ENCODE peak calls at places on chromosomes 1 and 21, in four cellular contexts. X, R, A and I are unnamed samples.

GRCh38 chr21:46084041-46084561 is 13.8 kb upstream of the COL6A2 start:
- DNase-seq in X (no peak), R (no peak), A (no peak), I (no peak)

GRCh38 chr21:46604975-46605758 is at the start of gene S100B:
- DNase-seq in X (no peak), R (no peak), A (no peak), I (no peak)

GRCh38 chr1:176032040-176032645 is 174.9 kb downstream of the COP1 start:
- DNase-seq in X (no peak), R (no peak), A (no peak), I (no peak)

GRCh38 chr1:225526878-225527277 is 99.0 kb upstream of the LBR start:
- DNase-seq in X (no peak), R (no peak), A (no peak), I (no peak)

GRCh38 chr1:10347109-10347508 is 51.8 kb upstream of the PGD start:
- DNase-seq in X (no peak), R (no peak), A (no peak), I (no peak)

GRCh38 chr1:7516341-7516740 is 254.8 kb upstream of the VAMP3 start:
- DNase-seq in X (no peak), R (no peak), A (no peak), I (peak; percentile 57)

GRCh38 chr1:55064861-55065263 is 25.5 kb downstream of the PCSK9 start:
- DNase-seq in X (no peak), R (no peak), A (no peak), I (no peak)

GRCh38 chr1:186086583-186086982 is 288.5 kb downstream of the TPR start:
- DNase-seq in X (no peak), R (no peak), A (no peak), I (no peak)

GRCh38 chr1:211935448-211935970 is 99.8 kb downstream of the INTS7 start:
- DNase-seq in X (no peak), R (no peak), A (no peak), I (no peak)

GRCh38 chr1:18297896-18298648 is 182.7 kb upstream of the KLHDC7A start:
- DNase-seq in X (no peak), R (no peak), A (no peak), I (peak; percentile 79)

GRCh38 chr1:241716915-241717651 is 65.0 kb downstream of the WDR64 start:
- DNase-seq in X (no peak), R (no peak), A (no peak), I (no peak)

GRCh38 chr1:201265771-201266170 is 17.5 kb upstream of the PKP1 start:
- DNase-seq in X (no peak), R (no peak), A (peak; percentile 35), I (no peak)

GRCh38 chr1:221832151-221832550 is 90.3 kb upstream of the DUSP10 start:
- DNase-seq in X (no peak), R (no peak), A (no peak), I (no peak)

GRCh38 chr1:221824909-221825308 is 83.0 kb upstream of the DUSP10 start:
- DNase-seq in X (no peak), R (no peak), A (no peak), I (no peak)

GRCh38 chr1:221827307-221827642 is 85.4 kb upstream of the DUSP10 start:
- DNase-seq in X (no peak), R (no peak), A (no peak), I (no peak)

GRCh38 chr1:221832617-221833016 is 90.7 kb upstream of the DUSP10 start:
- DNase-seq in X (no peak), R (no peak), A (no peak), I (no peak)

GRCh38 chr1:221829327-221830011 is 87.6 kb upstream of the DUSP10 start:
- DNase-seq in X (no peak), R (no peak), A (peak; percentile 29), I (no peak)
- TF ChIP-seq NR3C1 in X (no peak), R (no peak), A (no peak), I (no peak)

GRCh38 chr1:231596337-231596791 is 30.2 kb upstream of the DISC1 start:
- DNase-seq in X (no peak), R (no peak), A (no peak), I (no peak)

GRCh38 chr1:231592809-231593208 is 33.8 kb upstream of the DISC1 start:
- DNase-seq in X (no peak), R (no peak), A (no peak), I (no peak)

GRCh38 chr1:231594749-231595148 is 31.8 kb upstream of the DISC1 start:
- DNase-seq in X (no peak), R (no peak), A (no peak), I (no peak)

GRCh38 chr1:231591466-231591865 is 35.1 kb upstream of the DISC1 start:
- DNase-seq in X (no peak), R (no peak), A (no peak), I (no peak)

GRCh38 chr1:231594123-231594522 is 32.5 kb upstream of the DISC1 start:
- DNase-seq in X (no peak), R (no peak), A (no peak), I (no peak)
- TF ChIP-seq ESRRA in X (no peak), R (no peak), A (no peak), I (no peak)

GRCh38 chr1:156276532-156276931 is 6.1 kb downstream of the SMG5 start:
- DNase-seq in X (no peak), R (no peak), A (no peak), I (no peak)
- TF ChIP-seq NR3C1 in X (no peak), R (no peak), A (no peak), I (no peak)

GRCh38 chr1:4485398-4485797 is 169.0 kb upstream of the AJAP1 start:
- DNase-seq in X (no peak), R (no peak), A (no peak), I (no peak)
- TF ChIP-seq ESRRA in X (no peak), R (no peak), A (no peak), I (no peak)

DNA sequence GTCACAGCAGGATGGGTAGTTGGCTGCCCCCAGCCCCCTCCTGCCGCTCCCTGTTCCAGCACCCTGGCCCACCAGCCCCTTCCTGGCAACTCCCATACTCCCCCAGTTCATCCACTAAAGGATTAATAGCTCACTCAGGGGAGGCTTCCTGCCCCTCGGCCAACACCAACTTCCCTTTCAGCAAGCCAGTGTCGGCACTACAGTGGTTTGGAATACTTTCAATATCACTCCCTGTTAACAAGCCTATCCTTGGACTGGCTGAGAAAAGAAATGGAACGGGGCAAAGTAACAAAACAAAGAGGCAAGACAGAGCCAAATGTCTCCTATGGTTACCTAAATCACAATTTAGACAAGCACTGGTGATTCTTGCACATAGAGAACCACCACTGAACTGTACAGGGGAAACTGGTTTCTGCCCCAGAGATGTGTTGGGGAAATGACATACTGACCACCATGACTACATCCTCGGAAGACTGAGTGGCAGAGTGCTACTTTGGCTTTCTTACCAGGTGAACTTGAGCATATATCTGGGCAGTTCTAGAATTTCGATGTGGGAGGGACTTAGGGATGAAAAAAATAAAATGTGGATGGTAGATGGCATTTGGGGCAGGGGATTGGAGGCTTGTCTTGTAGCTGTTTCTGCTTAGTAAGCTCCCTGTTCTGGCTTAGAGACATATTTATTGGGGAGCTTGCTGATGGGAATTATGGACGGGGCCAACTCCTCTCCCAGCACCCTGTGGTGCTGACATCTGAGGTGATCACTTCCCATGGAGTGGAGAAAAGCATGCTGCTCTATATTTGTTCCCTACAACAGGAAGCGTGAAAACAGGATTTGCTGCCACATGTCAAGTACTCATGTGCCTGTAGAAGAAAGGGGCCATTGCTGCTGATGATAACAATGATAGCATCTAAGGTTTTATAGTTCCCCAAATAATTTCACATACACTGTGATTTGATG is 7.1 kb upstream of the CAPN2 start:
- DNase-seq in X (no peak), R (no peak), A (no peak), I (no peak)
- TF ChIP-seq NR3C1 in X (no peak), R (no peak), A (no peak), I (no peak)

DNA sequence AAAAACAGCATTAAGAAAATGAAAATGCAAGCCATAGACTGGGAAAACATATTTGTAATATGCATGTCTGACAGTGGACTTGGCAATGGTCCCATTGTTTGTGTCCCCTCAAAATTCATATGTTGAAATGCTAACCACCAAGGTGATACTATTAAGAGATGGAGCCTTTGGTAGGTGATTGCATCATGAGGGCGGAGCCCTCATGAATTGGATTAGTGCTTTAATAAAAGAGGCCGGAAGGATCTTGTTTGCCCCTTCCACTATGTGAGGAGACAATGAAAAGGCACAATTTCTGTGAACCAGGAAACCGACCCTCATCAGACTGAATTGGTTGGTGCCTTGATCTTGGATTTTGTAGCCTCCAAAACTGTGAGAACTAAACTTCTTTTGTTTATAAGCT is 232.3 kb downstream of the GPR52 start:
- DNase-seq in X (no peak), R (no peak), A (no peak), I (no peak)
- TF ChIP-seq ESRRA in X (no peak), R (no peak), A (no peak), I (no peak)

GRCh38 chr1:237281481-237281880 is 239.5 kb downstream of the RYR2 start:
- DNase-seq in X (no peak), R (no peak), A (no peak), I (no peak)
- TF ChIP-seq NR3C1 in X (no peak), R (no peak), A (no peak), I (no peak)

DNA sequence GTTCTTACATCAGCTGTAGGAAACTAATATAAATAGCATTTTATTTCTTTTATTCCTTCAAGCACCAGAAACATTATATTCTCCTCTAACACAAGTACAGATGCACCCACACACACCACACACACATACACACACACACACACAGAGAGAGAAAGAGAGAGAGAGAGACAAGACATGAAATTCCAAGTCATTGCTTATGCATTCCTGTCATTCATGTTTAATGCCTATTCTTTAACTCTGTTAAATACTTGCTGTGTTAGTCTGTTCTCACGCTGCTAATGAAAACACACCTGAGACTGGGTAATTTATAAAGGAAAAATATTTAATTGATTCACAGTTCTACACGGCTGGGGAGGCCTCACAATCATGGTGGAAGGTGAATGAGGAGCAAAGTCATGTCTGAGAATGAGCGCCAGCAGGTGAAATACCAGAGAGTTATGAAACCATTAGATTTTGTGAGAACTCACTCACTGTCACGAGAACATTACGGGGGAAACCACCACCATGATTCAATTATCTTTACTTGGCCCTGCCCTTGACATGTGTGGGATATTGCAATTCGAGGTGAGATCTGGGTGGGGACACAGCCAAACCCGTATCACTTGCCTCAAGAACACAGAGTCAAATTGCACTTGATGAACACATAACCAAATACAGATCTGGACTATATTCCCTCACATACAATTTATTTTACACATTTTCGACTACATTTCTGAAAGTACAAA is 1058.1 kb upstream of the TMPRSS15 start:
- DNase-seq in X (no peak), R (no peak), A (no peak), I (no peak)
- TF ChIP-seq ESRRA in X (no peak), R (no peak), A (no peak), I (no peak)